ENCODE peak calls at places on chromosomes 11 and 22, in ten cellular contexts. E is fibroblast of villous mesenchyme, D is cardiac fibroblast, S is retinal pigment epithelial cell, V is thoracic aorta, M is fibroblast of pulmonary artery, A is testis, W is mammary epithelial cell, U is choroid plexus epithelial cell, I is stomach. P is an unnamed sample.

GRCh38 chr11:118610773-118611432 is 3.5 kb downstream of the PHLDB1 start:
- DNase-seq in S (no peak), M (peak), I (peak), U (peak), E (peak), W (peak), V (no peak), D (peak), A (peak), P (peak)

GRCh38 chr22:30717331-30717921 is 22.8 kb downstream of the OSBP2 start:
- DNase-seq in E (peak), M (peak), U (peak), I (no peak), D (peak), A (no peak), W (peak), V (no peak), S (no peak), P (peak)

GRCh38 chr11:15276616-15277015 is 161.9 kb downstream of the INSC start:
- DNase-seq in V (no peak), W (no peak), I (no peak), U (peak), D (peak), A (no peak), S (no peak), E (peak), M (peak), P (peak)

GRCh38 chr11:112229746-112230433 is 3.7 kb downstream of the PTS start:
- DNase-seq in A (no peak), D (peak), S (no peak), I (no peak), M (peak), V (no peak), W (no peak), E (peak), U (peak), P (peak)

GRCh38 chr11:2268911-2269600 is 1.3 kb downstream of the ASCL2 start:
- DNase-seq in A (peak), W (peak), D (peak), S (no peak), I (peak), U (peak), V (no peak), M (peak), E (peak), P (peak)

GRCh38 chr11:60530454-60530853 is 15.3 kb downstream of the MS4A13 start:
- DNase-seq in D (no peak), U (no peak), M (no peak), E (no peak), S (no peak), W (no peak), I (no peak), A (no peak), V (no peak), P (no peak)

GRCh38 chr11:67389477-67389876 is 2.3 kb upstream of the RAD9A start:
- DNase-seq in M (no peak), I (peak), W (no peak), A (no peak), S (no peak), V (no peak), D (no peak), E (no peak), U (no peak), P (no peak)

GRCh38 chr11:73957654-73958361 is 7.0 kb downstream of the DNAJB13 start:
- DNase-seq in E (no peak), M (no peak), S (no peak), D (no peak), V (no peak), W (no peak), U (no peak), A (no peak), I (no peak), P (no peak)

GRCh38 chr11:20276661-20277000 is 86.9 kb upstream of the HTATIP2 start:
- DNase-seq in M (no peak), S (no peak), V (no peak), A (no peak), E (no peak), D (no peak), W (no peak), I (no peak), U (no peak), P (no peak)

GRCh38 chr11:32829157-32829679 is 509 bp upstream of the PRRG4 start:
- DNase-seq in D (no peak), V (no peak), U (peak), E (peak), W (peak), S (no peak), A (no peak), M (no peak), I (no peak), P (no peak)

GRCh38 chr22:19223617-19224016 is 45.1 kb upstream of the SLC25A1 start:
- DNase-seq in S (no peak), M (no peak), I (no peak), U (no peak), V (no peak), A (no peak), D (no peak), W (no peak), E (no peak), P (no peak)

GRCh38 chr11:298406-299065 is 790 bp downstream of the IFITM5 start:
- DNase-seq in W (no peak), M (no peak), U (no peak), D (no peak), A (no peak), S (no peak), V (no peak), I (no peak), E (no peak), P (no peak)

GRCh38 chr11:34680918-34681554 is 60.1 kb downstream of the EHF start:
- DNase-seq in S (peak), M (peak), A (no peak), I (no peak), U (no peak), W (peak), V (no peak), E (peak), D (peak), P (peak)

GRCh38 chr11:86047275-86047991 is 21.5 kb downstream of the PICALM start:
- DNase-seq in D (peak), V (no peak), A (no peak), E (peak), M (peak), I (no peak), U (peak), W (peak), S (no peak), P (peak)

GRCh38 chr22:20843501-20843900 is 15.1 kb downstream of the PI4KA start:
- DNase-seq in A (no peak), V (no peak), M (no peak), D (no peak), E (no peak), W (peak), U (no peak), I (no peak), S (no peak), P (no peak)

GRCh38 chr11:44561964-44562734 is 3.3 kb upstream of the CD82 start:
- DNase-seq in A (no peak), E (no peak), I (no peak), D (no peak), U (no peak), V (no peak), M (no peak), W (no peak), S (no peak), P (no peak)

GRCh38 chr11:2178906-2179494 is 7.4 kb upstream of the TH start:
- DNase-seq in U (peak), D (peak), I (no peak), M (peak), S (peak), W (peak), V (no peak), E (peak), A (no peak), P (peak)

GRCh38 chr11:77602385-77603105 is 12.8 kb downstream of the AQP11 start:
- DNase-seq in M (peak), D (peak), W (peak), A (no peak), U (peak), I (no peak), V (no peak), S (peak), E (peak), P (peak)

GRCh38 chr11:128555606-128556005 is 31.8 kb downstream of the ETS1 start:
- DNase-seq in E (peak), A (no peak), D (peak), V (no peak), U (peak), S (no peak), M (peak), I (no peak), W (no peak), P (peak)
- TF ChIP-seq CTCF in E (peak), A (no peak), D (peak), V (no peak), U (peak), S (peak), M (peak), I (no peak), W (peak), P (peak)

DNA sequence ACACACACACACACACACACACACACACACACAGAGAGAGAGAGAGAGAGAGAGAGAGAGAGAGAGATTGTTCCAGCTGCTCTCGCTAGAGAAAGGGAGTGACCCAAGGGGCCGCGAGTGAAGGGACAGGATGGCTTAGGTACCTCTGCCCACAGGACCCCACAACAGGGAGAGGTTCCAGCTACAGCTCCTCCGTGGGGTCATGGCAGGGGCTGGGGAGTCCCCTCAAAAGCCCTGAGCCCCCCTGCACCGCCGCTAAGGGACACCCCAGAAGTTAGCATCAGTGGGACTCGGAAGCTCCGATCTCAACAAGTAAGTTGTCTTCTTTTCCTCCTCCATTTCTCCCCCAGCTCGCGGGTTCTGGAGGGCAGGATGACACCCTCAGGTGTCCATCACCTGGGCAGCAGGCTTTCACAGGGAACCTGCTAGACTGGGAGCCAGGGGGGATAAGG is 280 bp downstream of the KCNJ5 start:
- DNase-seq in E (peak), S (no peak), M (no peak), D (no peak), W (peak), U (no peak), V (no peak), I (no peak), A (no peak), P (no peak)
- H3K4me3 ChIP-seq in E (peak), S (no peak), M (no peak), D (peak), W (no peak), U (no peak), V (peak), I (peak), A (no peak), P (no peak)

DNA sequence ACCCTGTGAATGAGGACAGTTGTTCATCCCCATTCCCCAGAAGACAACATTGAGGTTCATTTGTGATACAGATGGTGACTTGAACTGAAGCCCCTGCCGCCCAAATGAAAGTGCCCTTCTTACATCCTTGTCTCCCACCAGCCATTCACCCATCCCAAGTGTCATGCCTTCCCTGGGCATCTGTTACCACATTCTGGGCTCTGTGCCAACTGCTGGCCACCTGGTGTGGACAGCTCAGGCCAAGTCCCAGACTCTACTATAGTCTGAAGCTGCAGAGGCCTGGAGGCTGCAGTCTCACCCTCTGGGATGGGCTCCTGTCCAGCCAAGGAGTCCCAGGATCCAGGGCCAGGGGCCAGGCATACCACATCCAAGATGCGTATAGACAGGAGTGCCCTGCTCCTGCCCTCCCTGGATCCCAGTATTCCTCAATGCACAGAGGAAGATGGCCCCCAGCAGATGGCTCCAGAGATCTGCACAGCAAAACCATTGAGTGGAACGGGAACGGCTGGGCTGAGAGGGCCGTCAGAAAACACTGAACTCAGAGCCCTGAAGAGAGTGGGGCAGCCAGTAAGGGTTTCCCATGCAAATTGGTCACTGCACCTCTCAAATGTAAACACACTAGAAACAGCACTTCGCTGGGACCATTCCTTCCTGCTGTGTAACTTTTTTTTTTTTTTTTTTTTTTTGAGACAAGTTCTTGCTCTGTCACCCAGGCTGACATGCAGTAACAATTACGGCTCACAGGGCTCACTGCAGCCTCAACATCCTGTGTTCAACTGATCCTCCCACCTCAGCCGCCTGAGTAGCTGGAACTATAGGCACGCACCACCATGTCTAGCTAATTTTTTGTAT is 22.8 kb downstream of the ARRB1 start:
- DNase-seq in V (no peak), W (peak), E (peak), S (no peak), D (peak), A (peak), U (peak), M (peak), I (peak), P (peak)
- TF ChIP-seq CTCF in V (peak), W (peak), E (peak), S (peak), D (peak), A (no peak), U (peak), M (peak), I (no peak), P (peak)

DNA sequence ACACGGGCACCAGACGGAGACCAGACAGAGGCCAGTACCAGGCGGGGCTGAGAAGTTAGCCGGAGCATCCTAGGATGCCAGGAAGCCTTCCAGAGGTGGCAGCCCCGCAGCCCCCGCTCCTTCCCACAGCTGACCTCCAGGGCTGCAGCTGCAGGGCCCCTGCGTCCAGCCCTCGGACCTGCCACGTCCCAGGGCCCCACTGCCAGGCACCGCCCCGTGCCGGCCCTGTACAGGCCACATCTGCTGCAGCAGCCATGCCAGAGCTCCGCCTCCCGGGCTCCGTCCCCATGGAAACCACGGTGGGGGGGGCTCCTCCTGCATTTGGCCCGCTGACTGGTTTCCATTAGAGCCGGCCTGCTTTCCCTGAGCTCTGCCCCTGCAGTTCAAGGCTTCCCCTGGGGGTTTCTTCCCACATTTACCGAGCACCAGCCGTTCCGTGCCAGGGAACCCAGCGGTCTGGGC is 62.5 kb upstream of the PPARA start:
- DNase-seq in E (peak), I (peak), A (peak), V (peak), W (peak), S (no peak), U (peak), M (peak), D (peak), P (peak)
- H3K4me3 ChIP-seq in E (peak), I (peak), A (no peak), V (peak), W (peak), S (no peak), U (peak), M (no peak), D (no peak), P (peak)

DNA sequence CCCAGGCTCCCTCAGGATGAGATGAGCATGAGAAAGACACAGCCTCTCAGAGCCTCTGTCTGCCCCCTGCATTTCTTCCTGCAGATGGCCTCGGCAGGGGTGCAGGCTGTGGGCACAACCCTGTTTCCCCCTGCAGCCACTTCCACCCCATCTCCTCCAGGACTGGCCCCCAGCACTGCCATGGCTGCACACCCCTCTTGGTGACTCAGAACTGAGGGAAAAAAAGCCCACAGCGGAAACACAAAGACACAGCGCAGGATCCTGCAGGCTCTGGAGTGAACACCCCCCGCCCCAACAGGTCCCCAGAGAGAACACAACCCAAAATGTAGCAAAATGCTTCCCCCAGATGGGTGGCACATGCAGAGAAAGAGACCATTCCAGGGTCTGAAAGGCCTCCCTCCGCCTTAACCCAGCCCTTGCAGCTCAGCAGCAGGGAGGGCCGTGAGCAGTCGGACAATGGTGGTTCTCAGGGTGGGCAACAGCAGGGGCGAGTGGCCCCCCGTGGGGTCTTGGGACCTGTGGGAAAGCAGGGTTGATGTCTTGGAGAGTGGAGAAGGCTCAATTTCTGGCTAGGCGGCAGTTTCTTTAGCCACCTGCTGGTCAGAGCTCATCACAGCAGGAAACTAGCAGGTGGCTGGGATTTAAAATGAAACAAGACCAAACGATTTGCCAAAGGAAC is 8.0 kb downstream of the TUBGCP6 start:
- DNase-seq in I (no peak), W (no peak), S (no peak), D (peak), M (peak), V (no peak), U (peak), A (no peak), E (peak), P (peak)
- TF ChIP-seq CTCF in I (no peak), W (peak), S (peak), D (peak), M (peak), V (no peak), U (peak), A (peak), E (peak), P (peak)

GRCh38 chr22:47192106-47192650 is 429.7 kb downstream of the TBC1D22A start:
- DNase-seq in I (peak), A (peak), V (no peak), U (no peak), W (no peak), M (no peak), E (no peak), S (no peak), D (no peak), P (no peak)

GRCh38 chr22:47192651-47193437 is 430.4 kb downstream of the TBC1D22A start:
- DNase-seq in W (no peak), E (no peak), S (no peak), A (peak), I (peak), D (no peak), U (no peak), M (no peak), V (no peak), P (no peak)

GRCh38 chr22:47190276-47190956 is 428.0 kb downstream of the TBC1D22A start:
- DNase-seq in E (no peak), I (peak), W (no peak), U (no peak), D (no peak), S (no peak), M (no peak), V (no peak), A (peak), P (no peak)

GRCh38 chr22:47190957-47191323 is 428.5 kb downstream of the TBC1D22A start:
- DNase-seq in I (peak), W (no peak), A (peak), U (no peak), V (no peak), M (no peak), D (no peak), S (no peak), E (no peak), P (no peak)

DNA sequence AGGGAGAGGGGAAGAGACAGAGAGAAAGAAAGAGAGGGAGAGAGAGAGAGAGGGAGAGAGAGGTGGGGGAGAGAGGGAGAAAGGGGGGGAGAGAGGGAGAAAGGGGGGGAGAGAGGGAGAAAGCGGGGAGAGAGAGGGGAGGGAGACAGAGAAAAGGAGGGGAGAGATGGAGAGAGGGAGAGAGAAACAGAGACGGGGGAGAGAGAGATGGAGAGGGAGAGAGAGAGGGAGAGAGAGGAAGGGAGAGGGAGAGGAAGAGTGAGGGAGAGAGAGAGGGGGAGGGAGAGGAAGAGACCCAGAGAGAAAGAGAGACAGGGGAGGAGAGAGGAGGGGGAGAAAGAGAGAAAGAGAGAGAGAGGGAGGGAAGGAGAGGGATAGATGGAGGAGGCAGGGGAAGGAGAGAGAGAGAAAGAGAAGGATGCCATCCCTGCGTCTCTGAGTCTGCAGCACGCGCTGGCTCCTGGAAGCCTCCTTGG is 429.2 kb downstream of the TBC1D22A start:
- DNase-seq in U (no peak), V (no peak), E (no peak), W (no peak), A (no peak), D (no peak), S (no peak), I (no peak), M (no peak), P (no peak)
- H3K4me3 ChIP-seq in U (no peak), V (no peak), E (no peak), W (no peak), A (no peak), D (no peak), S (no peak), I (no peak), M (no peak), P (no peak)

GRCh38 chr11:131883332-131883731 is 512.9 kb downstream of the NTM start:
- DNase-seq in W (no peak), I (no peak), U (no peak), S (no peak), D (no peak), V (no peak), E (no peak), A (no peak), M (no peak), P (no peak)
- TF ChIP-seq CTCF in W (no peak), I (no peak), U (peak), S (no peak), D (no peak), V (no peak), E (no peak), A (no peak), M (no peak), P (no peak)

P was measured in fibroblast of mammary gland.